ENCODE peak calls at places on chromosomes 6 and 20, in nine cellular contexts. L is tibial nerve, N is SK-N-SH, E is A549, I is stomach, C is K562, G is H1, Q is sigmoid colon, T is upper lobe of left lung. W is an unnamed sample.

GRCh38 chr6:91653954-91654843 is 1067.3 kb upstream of the MAP3K7 start:
- DNase-seq in L (no peak), N (no peak), E (no peak), I (no peak), C (no peak), G (no peak), Q (no peak), T (no peak), W (no peak)

GRCh38 chr20:59403261-59403961 is 103.0 kb downstream of the EDN3 start:
- DNase-seq in L (no peak), N (peak; percentile 95), E (peak; percentile 29), I (peak; percentile 53), C (peak; percentile 96), G (peak; percentile 13), Q (no peak), T (peak; percentile 34), W (peak; percentile 66)

GRCh38 chr6:149362289-149362688 is 37.8 kb upstream of the SUMO4 start:
- DNase-seq in L (no peak), N (no peak), E (no peak), I (no peak), C (no peak), G (no peak), Q (no peak), T (no peak), W (no peak)

GRCh38 chr6:37699138-37699766 is 1.6 kb upstream of the MDGA1 start:
- DNase-seq in L (no peak), N (no peak), E (no peak), I (peak; percentile 64), C (no peak), G (no peak), Q (no peak), T (no peak), W (no peak)

GRCh38 chr6:13611715-13612114 is 3.4 kb upstream of the NOL7 start:
- DNase-seq in L (no peak), N (no peak), E (no peak), I (no peak), C (no peak), G (no peak), Q (no peak), T (no peak), W (no peak)

GRCh38 chr6:18349350-18349749 is 37.8 kb upstream of the RNF144B start:
- DNase-seq in L (no peak), N (no peak), E (no peak), I (no peak), C (no peak), G (no peak), Q (no peak), T (no peak), W (no peak)

GRCh38 chr20:62539208-62539607 is 63.4 kb upstream of the GATA5 start:
- DNase-seq in L (no peak), N (no peak), E (no peak), I (no peak), C (no peak), G (no peak), Q (peak; percentile 82), T (no peak), W (no peak)

GRCh38 chr6:159874475-159874874 is 16.3 kb upstream of the MAS1 start:
- DNase-seq in L (no peak), N (no peak), E (no peak), I (peak; percentile 48), C (no peak), G (no peak), Q (no peak), T (no peak), W (peak; percentile 70)

GRCh38 chr6:133957780-133958242 is 4.8 kb downstream of the TBPL1 start:
- DNase-seq in L (no peak), N (no peak), E (no peak), I (no peak), C (peak; percentile 34), G (no peak), Q (no peak), T (no peak), W (no peak)

GRCh38 chr6:106290954-106291353 is 34.6 kb downstream of the ATG5 start:
- DNase-seq in L (no peak), N (no peak), E (peak; percentile 10), I (no peak), C (no peak), G (no peak), Q (no peak), T (no peak), W (no peak)

GRCh38 chr20:38873050-38873581 is 53.1 kb upstream of the FAM83D start:
- DNase-seq in L (no peak), N (no peak), E (no peak), I (no peak), C (no peak), G (no peak), Q (no peak), T (peak; percentile 36), W (no peak)

GRCh38 chr6:139764498-139764986 is 390.1 kb upstream of the CITED2 start:
- DNase-seq in L (no peak), N (no peak), E (peak; percentile 72), I (no peak), C (peak; percentile 42), G (no peak), Q (no peak), T (no peak), W (peak; percentile 24)

GRCh38 chr6:166673309-166673708 is 46.3 kb upstream of the RPS6KA2 start:
- DNase-seq in L (no peak), N (peak; percentile 40), E (no peak), I (no peak), C (no peak), G (no peak), Q (no peak), T (no peak), W (no peak)

GRCh38 chr6:20408851-20409250 is 7.2 kb downstream of the E2F3 start:
- DNase-seq in L (no peak), N (no peak), E (no peak), I (no peak), C (no peak), G (no peak), Q (no peak), T (no peak), W (no peak)

GRCh38 chr6:101545171-101545570 is 151.7 kb downstream of the GRIK2 start:
- DNase-seq in L (no peak), N (no peak), E (no peak), I (no peak), C (no peak), G (no peak), Q (no peak), T (no peak), W (no peak)

GRCh38 chr20:13464702-13465101 is 174.0 kb downstream of the TASP1 start:
- DNase-seq in L (no peak), N (no peak), E (no peak), I (no peak), C (no peak), G (no peak), Q (no peak), T (no peak), W (no peak)

GRCh38 chr6:106510090-106510970 is 119.0 kb downstream of the RTN4IP1 start:
- DNase-seq in L (no peak), N (peak; percentile 68), E (peak; percentile 48), I (peak; percentile 76), C (peak; percentile 14), G (no peak), Q (peak; percentile 74), T (peak; percentile 92), W (peak; percentile 69)

GRCh38 chr6:35253249-35253648 is 6.3 kb upstream of the ZNF76 start:
- DNase-seq in L (no peak), N (no peak), E (no peak), I (no peak), C (no peak), G (no peak), Q (peak; percentile 54), T (no peak), W (no peak)

GRCh38 chr6:43945778-43946100 is 175.7 kb downstream of the VEGFA start:
- DNase-seq in L (no peak), N (no peak), E (no peak), I (no peak), C (no peak), G (no peak), Q (no peak), T (no peak), W (no peak)

GRCh38 chr6:23797041-23797440 is 329.0 kb upstream of the NRSN1 start:
- DNase-seq in L (no peak), N (no peak), E (no peak), I (no peak), C (no peak), G (no peak), Q (no peak), T (no peak), W (no peak)
- TF ChIP-seq EP300 in L (no peak), N (no peak), E (no peak), I (no peak), C (no peak), G (no peak), Q (no peak), T (no peak), W (no peak)

DNA sequence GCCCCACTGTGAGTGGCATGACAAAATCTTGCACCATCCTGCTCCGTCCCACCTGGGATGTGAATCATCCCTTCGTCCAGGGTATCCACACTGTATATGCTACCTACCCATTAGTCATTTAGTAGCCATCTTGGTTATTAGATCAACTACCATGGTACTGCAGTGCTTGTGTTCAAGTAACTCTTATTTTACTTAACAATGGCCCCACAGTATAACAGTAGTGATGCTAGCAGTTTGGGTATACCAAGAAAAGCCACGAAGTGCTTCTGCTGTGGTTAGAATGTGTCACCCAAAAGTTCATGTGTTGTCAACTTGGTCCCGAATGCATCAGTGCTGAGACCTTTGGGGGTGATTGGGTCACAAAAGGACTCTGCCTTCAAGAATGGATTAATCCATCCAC is 11.7 kb downstream of the OSER1 start:
- DNase-seq in L (no peak), N (no peak), E (no peak), I (no peak), C (no peak), G (no peak), Q (no peak), T (no peak), W (no peak)
- TF ChIP-seq EP300 in L (no peak), N (no peak), E (no peak), I (no peak), C (no peak), G (no peak), Q (no peak), T (no peak), W (no peak)

GRCh38 chr6:54879188-54879985 is 32.8 kb downstream of the FAM83B start:
- DNase-seq in L (no peak), N (no peak), E (no peak), I (no peak), C (no peak), G (no peak), Q (no peak), T (no peak), W (no peak)
- TF ChIP-seq EP300 in L (no peak), N (no peak), E (no peak), I (no peak), C (no peak), G (no peak), Q (no peak), T (no peak), W (no peak)

DNA sequence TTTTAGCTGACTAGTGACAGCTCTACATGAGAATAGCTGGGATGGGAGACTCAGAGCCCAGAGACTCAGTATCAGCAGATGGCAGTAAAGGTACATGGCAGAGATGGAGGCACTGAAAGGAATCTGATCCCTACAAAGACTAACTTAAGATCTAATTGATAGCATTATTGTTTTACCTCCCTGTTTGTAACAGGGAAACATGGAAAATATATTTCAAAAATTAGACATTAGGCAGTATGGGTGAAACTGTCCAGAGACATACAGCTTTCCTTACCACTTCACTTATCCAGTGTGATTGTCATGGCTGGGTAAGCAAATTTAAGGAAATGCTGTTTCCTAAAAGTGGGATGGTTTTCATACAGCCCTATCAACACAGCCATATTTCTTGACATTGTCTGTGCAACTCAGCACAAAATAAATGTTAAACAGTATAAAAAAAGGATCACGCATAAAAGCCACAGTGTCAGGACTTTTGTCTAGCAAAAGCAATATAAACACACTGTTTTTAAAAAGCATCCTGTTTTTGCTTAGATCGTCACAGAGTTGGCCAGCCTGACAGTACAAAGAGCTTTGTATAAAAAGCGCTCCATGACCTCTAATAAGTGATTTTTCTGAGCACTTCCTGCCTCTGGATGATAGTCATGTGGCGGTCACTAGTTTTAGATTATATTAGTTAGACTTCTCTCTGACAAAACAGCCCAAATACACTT is 376.9 kb downstream of the PHF3 start:
- DNase-seq in L (no peak), N (peak; percentile 75), E (peak; percentile 43), I (no peak), C (no peak), G (peak; percentile 13), Q (no peak), T (no peak), W (no peak)
- TF ChIP-seq EP300 in L (no peak), N (peak; percentile 64), E (no peak), I (no peak), C (no peak), G (no peak), Q (no peak), T (no peak), W (no peak)

W was measured in ovary.